ENCODE peak calls at places on chromosomes 12 and 14, in seven cellular contexts. Q is suprapubic skin, A is Peyer's patch, C is upper lobe of right lung, I is left ventricle myocardium inferior, Z is pancreas, N is IMR-90. F is an unnamed sample.

GRCh38 chr12:44127966-44128365 is 292.1 kb downstream of the TMEM117 start:
- DNase-seq in Q (no peak), Z (no peak), I (no peak), N (no peak), C (no peak), A (no peak), F (no peak)

GRCh38 chr14:84273181-84273580 is 1256.8 kb upstream of the FLRT2 start:
- DNase-seq in Z (no peak), I (no peak), A (no peak), N (no peak), C (no peak), Q (no peak), F (no peak)

GRCh38 chr14:36944307-36945010 is 227.9 kb downstream of the SLC25A21 start:
- DNase-seq in Z (no peak), Q (peak), I (no peak), N (peak), C (no peak), A (no peak), F (no peak)

GRCh38 chr14:61502459-61503093 is 181.2 kb downstream of the PRKCH start:
- DNase-seq in Z (no peak), N (no peak), I (no peak), C (no peak), A (no peak), Q (no peak), F (no peak)

GRCh38 chr12:44626883-44627282 is 249.2 kb downstream of the NELL2 start:
- DNase-seq in C (no peak), Q (no peak), A (no peak), I (no peak), N (no peak), Z (no peak), F (no peak)

GRCh38 chr12:124370384-124370783 is 75.5 kb downstream of the RFLNA start:
- DNase-seq in I (no peak), A (no peak), N (no peak), Q (no peak), C (no peak), Z (no peak), F (no peak)

GRCh38 chr14:100658514-100658886 is 68.2 kb upstream of the DLK1 start:
- DNase-seq in C (no peak), I (no peak), Q (no peak), N (no peak), A (no peak), Z (no peak), F (no peak)

GRCh38 chr12:50129297-50129696 is 17.3 kb downstream of the COX14 start:
- DNase-seq in N (no peak), Q (no peak), A (no peak), C (no peak), Z (no peak), I (no peak), F (no peak)

GRCh38 chr14:31927348-31927826 is 149.7 kb upstream of the ARHGAP5 start:
- DNase-seq in A (no peak), Q (no peak), N (peak), I (peak), Z (no peak), C (no peak), F (no peak)

GRCh38 chr12:52020126-52020525 is 13.4 kb downstream of the TAMALIN start:
- DNase-seq in C (no peak), Q (no peak), Z (no peak), I (no peak), N (no peak), A (no peak), F (no peak)

GRCh38 chr12:3752096-3752709 is 706 bp downstream of the CRACR2A start:
- DNase-seq in I (peak), C (peak), Q (no peak), N (no peak), Z (no peak), A (peak), F (peak)

GRCh38 chr14:77376380-77376770 is 519 bp downstream of the TMED8 start:
- DNase-seq in C (peak), Z (peak), Q (peak), I (peak), A (peak), N (no peak), F (peak)

GRCh38 chr14:101379842-101380241 is 181.5 kb upstream of the DIO3 start:
- DNase-seq in Z (no peak), A (no peak), C (no peak), N (no peak), Q (no peak), I (no peak), F (no peak)

GRCh38 chr14:40944521-40944920 is 662.2 kb upstream of the LRFN5 start:
- DNase-seq in Z (no peak), C (no peak), I (no peak), A (no peak), Q (no peak), N (no peak), F (no peak)

GRCh38 chr12:20274008-20274407 is 94.3 kb upstream of the PDE3A start:
- DNase-seq in A (no peak), Q (no peak), N (no peak), Z (no peak), C (no peak), I (peak), F (no peak)

GRCh38 chr14:55000381-55000780 is 26.5 kb downstream of the WDHD1 start:
- DNase-seq in N (peak), I (no peak), C (no peak), Z (no peak), A (no peak), Q (no peak), F (no peak)

GRCh38 chr14:76421662-76422061 is 45.7 kb downstream of the ESRRB start:
- DNase-seq in C (no peak), I (no peak), A (no peak), N (no peak), Q (no peak), Z (no peak), F (no peak)

GRCh38 chr12:120342567-120343537 is 15.3 kb upstream of the PLA2G1B start:
- DNase-seq in A (no peak), Z (no peak), Q (no peak), I (no peak), N (no peak), C (no peak), F (no peak)

GRCh38 chr14:26522985-26523384 is 74.8 kb downstream of the NOVA1 start:
- DNase-seq in I (no peak), Q (no peak), A (no peak), Z (no peak), N (peak), C (no peak), F (no peak)

GRCh38 chr12:61357496-61357895 is 902.7 kb upstream of the USP15 start:
- DNase-seq in C (no peak), Z (no peak), N (no peak), Q (no peak), A (no peak), I (no peak), F (no peak)

GRCh38 chr12:43370299-43370698 is 181.7 kb downstream of the ADAMTS20 start:
- DNase-seq in A (no peak), C (no peak), Z (no peak), I (no peak), N (peak), Q (no peak), F (no peak)

GRCh38 chr12:85076688-85077430 is 40.7 kb downstream of the LRRIQ1 start:
- DNase-seq in I (no peak), N (peak), C (no peak), Z (no peak), A (no peak), Q (no peak), F (no peak)

GRCh38 chr12:124375789-124376175 is 80.9 kb downstream of the RFLNA start:
- DNase-seq in N (no peak), Q (no peak), Z (no peak), C (no peak), I (no peak), A (no peak), F (no peak)

GRCh38 chr12:28780096-28780495 is 369.0 kb upstream of the FAR2 start:
- DNase-seq in A (peak), C (no peak), N (peak), Q (no peak), Z (no peak), I (no peak), F (no peak)

GRCh38 chr12:88339254-88339949 is 197.3 kb downstream of the TMTC3 start:
- DNase-seq in I (no peak), N (peak), Z (no peak), A (no peak), C (no peak), Q (no peak), F (no peak)

GRCh38 chr12:130555628-130556485 is 160.2 kb downstream of the RIMBP2 start:
- DNase-seq in I (no peak), Q (no peak), N (no peak), C (no peak), Z (no peak), A (no peak), F (no peak)

GRCh38 chr12:3014641-3015040 is 55.4 kb downstream of the TEAD4 start:
- DNase-seq in I (peak), C (no peak), N (no peak), Q (no peak), Z (no peak), A (no peak), F (no peak)

GRCh38 chr14:69543341-69544249 is 31.1 kb downstream of the CCDC177 start:
- DNase-seq in I (no peak), N (peak), A (peak), Z (no peak), C (peak), Q (no peak), F (no peak)

GRCh38 chr12:116524964-116525379 is 34.2 kb upstream of the MAP1LC3B2 start:
- DNase-seq in A (no peak), Z (no peak), I (no peak), Q (no peak), C (no peak), N (peak), F (no peak)

GRCh38 chr12:12172106-12172511 is 94.7 kb downstream of the LRP6 start:
- DNase-seq in C (no peak), Q (no peak), I (no peak), N (peak), Z (no peak), A (no peak), F (no peak)

GRCh38 chr12:126831115-126831514 is 1435.9 kb upstream of the TMEM132C start:
- DNase-seq in I (no peak), A (no peak), Z (no peak), C (no peak), Q (no peak), N (no peak), F (no peak)

GRCh38 chr14:102221026-102221425 is 81.3 kb downstream of the WDR20 start:
- DNase-seq in C (no peak), I (no peak), Q (no peak), N (peak), A (no peak), Z (no peak), F (no peak)

GRCh38 chr14:58501214-58501816 is 73.8 kb downstream of the KIAA0586 start:
- DNase-seq in C (no peak), A (peak), Q (no peak), I (no peak), Z (no peak), N (peak), F (no peak)

GRCh38 chr14:83163016-83163415 is 1629.4 kb upstream of the SEL1L start:
- DNase-seq in Z (no peak), I (no peak), N (peak), C (no peak), A (no peak), Q (no peak), F (no peak)

GRCh38 chr12:124496584-124496983 is 70.8 kb downstream of the NCOR2 start:
- DNase-seq in Z (no peak), A (no peak), C (no peak), I (no peak), Q (no peak), N (peak), F (no peak)

GRCh38 chr12:78671295-78671694 is 193.3 kb upstream of the SYT1 start:
- DNase-seq in Z (no peak), I (no peak), Q (no peak), C (no peak), A (no peak), N (peak), F (no peak)

GRCh38 chr12:108198043-108198442 is 69.0 kb downstream of the WSCD2 start:
- DNase-seq in A (no peak), I (no peak), Q (no peak), N (no peak), Z (no peak), C (no peak), F (no peak)

GRCh38 chr12:54258286-54258685 is 21.6 kb downstream of the CBX5 start:
- DNase-seq in Q (no peak), I (no peak), C (no peak), A (no peak), Z (no peak), N (peak), F (no peak)

GRCh38 chr14:30283822-30284446 is 275.0 kb upstream of the G2E3 start:
- DNase-seq in Z (no peak), A (no peak), I (no peak), N (peak), Q (no peak), C (no peak), F (no peak)
- TF ChIP-seq CTCF in Z (peak), A (no peak), I (peak), N (peak), Q (peak), C (peak), F (no peak)

DNA sequence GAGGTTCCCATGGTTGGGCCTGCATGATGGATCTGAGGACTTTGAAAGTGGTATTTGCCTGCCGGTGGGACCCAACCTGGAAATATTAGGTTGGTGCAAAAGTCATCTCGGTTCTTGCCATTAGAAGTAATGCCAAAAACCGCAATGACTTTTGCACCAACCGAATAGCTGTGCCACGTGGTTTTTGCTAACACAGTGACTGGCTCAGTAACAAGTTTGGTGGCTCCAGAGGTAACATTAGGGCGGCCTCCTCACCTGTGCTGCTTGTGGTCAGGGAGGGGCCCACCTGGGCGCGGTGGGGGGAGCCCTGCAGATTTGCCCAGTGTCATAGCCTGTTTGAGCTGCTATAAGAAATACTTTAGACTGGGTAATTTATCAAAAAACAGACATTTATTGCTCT is 1.8 kb downstream of the BDKRB2 start:
- DNase-seq in A (no peak), C (no peak), I (no peak), N (no peak), Z (no peak), Q (no peak), F (no peak)
- H3K27ac ChIP-seq in A (peak), C (no peak), I (no peak), N (peak), Z (peak), Q (no peak), F (no peak)

GRCh38 chr12:30753233-30753632 is 1.5 kb downstream of the CAPRIN2 start:
- DNase-seq in Z (no peak), N (peak), Q (no peak), A (no peak), C (no peak), I (no peak), F (no peak)
- TF ChIP-seq CTCF in Z (no peak), N (peak), Q (no peak), A (no peak), C (peak), I (peak), F (no peak)

DNA sequence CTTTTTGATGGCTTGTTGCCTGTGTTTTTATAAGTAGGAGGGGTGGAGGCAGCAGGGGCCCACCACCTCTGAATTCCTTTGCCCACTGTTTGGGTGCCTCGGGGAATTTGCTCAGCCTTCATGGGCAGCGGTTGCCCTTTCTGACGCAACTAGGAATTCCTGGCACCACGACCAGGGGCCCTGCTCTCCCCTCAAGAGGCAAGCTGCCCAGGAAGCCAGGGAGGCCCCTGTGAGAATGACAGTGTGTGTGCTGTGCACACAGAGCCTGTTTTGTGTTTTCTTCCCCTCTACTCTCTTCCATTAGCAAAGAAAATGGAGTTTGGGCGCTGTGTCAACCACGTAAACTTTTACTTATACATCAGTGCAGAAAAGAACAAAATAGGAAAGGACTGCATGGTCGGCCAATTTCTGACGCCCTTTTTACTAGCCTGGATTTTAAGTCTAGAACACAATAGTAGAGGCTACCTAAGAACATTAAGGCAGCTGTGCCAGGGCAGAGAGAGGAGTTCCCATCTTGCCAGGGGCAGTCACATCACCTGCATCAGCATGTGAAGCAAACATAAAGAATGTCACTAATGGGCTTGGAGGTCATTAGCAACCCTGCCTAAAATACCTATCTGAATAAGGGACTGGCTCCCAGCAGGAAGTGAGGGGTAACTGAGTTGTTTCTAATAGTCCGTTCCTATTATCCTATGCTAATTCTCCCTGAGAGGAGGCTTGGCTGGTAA is 17.9 kb upstream of the PTGR2 start:
- DNase-seq in N (peak), Z (no peak), I (peak), Q (no peak), C (no peak), A (no peak), F (no peak)
- H3K27ac ChIP-seq in N (peak), Z (no peak), I (peak), Q (no peak), C (no peak), A (no peak), F (no peak)

GRCh38 chr12:67647547-67648305 is 819 bp upstream of the DYRK2 start:
- DNase-seq in I (peak), Z (peak), C (peak), Q (peak), N (peak), A (peak), F (peak)
- TF ChIP-seq CTCF in I (peak), Z (peak), C (peak), Q (peak), N (peak), A (peak), F (no peak)

GRCh38 chr14:22482782-22483553 is 106.1 kb downstream of the DAD1 start:
- DNase-seq in N (no peak), Q (no peak), A (no peak), I (no peak), C (no peak), Z (no peak), F (no peak)

GRCh38 chr14:22479781-22480464 is 109.1 kb downstream of the DAD1 start:
- DNase-seq in N (no peak), C (no peak), Q (no peak), A (no peak), Z (no peak), I (no peak), F (no peak)

GRCh38 chr14:22481546-22481945 is 107.5 kb downstream of the DAD1 start:
- DNase-seq in N (no peak), Z (no peak), I (no peak), A (no peak), Q (no peak), C (no peak), F (no peak)

GRCh38 chr14:22483863-22484593 is 105.0 kb downstream of the DAD1 start:
- DNase-seq in Q (no peak), Z (no peak), A (peak), N (no peak), C (no peak), I (no peak), F (no peak)

GRCh38 chr14:22482085-22482694 is 106.8 kb downstream of the DAD1 start:
- DNase-seq in I (no peak), Z (no peak), A (no peak), Q (no peak), N (no peak), C (no peak), F (no peak)
- H3K27ac ChIP-seq in I (peak), Z (no peak), A (peak), Q (peak), N (no peak), C (no peak), F (no peak)

DNA sequence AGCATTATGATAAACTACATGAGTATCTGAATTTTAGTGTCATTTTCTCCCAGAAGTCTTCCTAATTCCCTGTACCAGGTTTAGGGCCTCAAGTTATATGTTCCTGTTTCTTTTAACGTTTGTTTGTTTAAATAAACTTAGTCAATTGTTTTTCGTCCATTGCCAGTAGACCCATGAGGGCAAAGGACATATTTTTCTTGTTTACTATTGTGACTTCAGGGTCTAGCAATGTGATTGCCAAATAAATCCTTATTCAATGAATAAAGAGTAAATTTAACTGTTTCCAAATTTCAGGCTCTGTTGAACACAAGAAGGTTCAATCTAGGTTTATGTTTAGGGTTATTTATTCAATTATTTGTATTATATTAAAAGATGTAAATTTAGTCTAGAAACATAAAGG is 391.6 kb upstream of the MGAT4C start:
- DNase-seq in Q (no peak), A (no peak), C (no peak), I (no peak), N (no peak), Z (no peak), F (no peak)
- TF ChIP-seq CTCF in Q (no peak), A (no peak), C (no peak), I (no peak), N (no peak), Z (no peak), F (no peak)

GRCh38 chr14:81402123-81402495 is 2.0 kb upstream of the STON2 start:
- DNase-seq in A (no peak), I (no peak), C (no peak), Z (no peak), Q (no peak), N (no peak), F (no peak)
- H3K27ac ChIP-seq in A (no peak), I (no peak), C (no peak), Z (no peak), Q (peak), N (no peak), F (no peak)

GRCh38 chr12:96239711-96240234 is 45.6 kb downstream of the ELK3 start:
- DNase-seq in I (peak), N (no peak), Q (peak), A (no peak), Z (no peak), C (no peak), F (no peak)
- TF ChIP-seq CTCF in I (no peak), N (no peak), Q (no peak), A (no peak), Z (no peak), C (no peak), F (no peak)

GRCh38 chr14:51666831-51667230 is 15.1 kb downstream of the FRMD6 start:
- DNase-seq in A (no peak), C (no peak), I (no peak), N (no peak), Z (no peak), Q (no peak), F (no peak)
- H3K27ac ChIP-seq in A (no peak), C (no peak), I (no peak), N (peak), Z (no peak), Q (no peak), F (no peak)

F was measured in CD4-positive, alpha-beta T cell.